ENCODE peak calls at places on chromosomes 7 and 10, in five cellular contexts. O, V, F, I and Q are unnamed samples.

GRCh38 chr10:79070611-79071534 is 2.1 kb downstream of the ZMIZ1 start:
- DNase-seq in O (peak; percentile 98), V (peak; percentile 80), F (peak; percentile 89), I (peak; percentile 92), Q (peak; percentile 69)

GRCh38 chr7:15750741-15751140 is 64.3 kb upstream of the MEOX2 start:
- DNase-seq in O (no peak), V (no peak), F (no peak), I (peak; percentile 15), Q (no peak)

GRCh38 chr10:26169466-26169865 is 47.1 kb upstream of the GAD2 start:
- DNase-seq in O (no peak), V (peak; percentile 42), F (no peak), I (no peak), Q (no peak)

GRCh38 chr10:12628964-12629766 is 279.8 kb downstream of the CAMK1D start:
- DNase-seq in O (no peak), V (peak; percentile 88), F (no peak), I (no peak), Q (no peak)

GRCh38 chr10:112201334-112201733 is 17.8 kb upstream of the GPAM start:
- DNase-seq in O (no peak), V (no peak), F (no peak), I (no peak), Q (no peak)

GRCh38 chr7:22782616-22783232 is 39.9 kb downstream of the TOMM7 start:
- DNase-seq in O (peak; percentile 54), V (peak; percentile 76), F (peak; percentile 42), I (peak; percentile 66), Q (no peak)

GRCh38 chr10:132837905-132838304 is 52.0 kb upstream of the NKX6-2 start:
- DNase-seq in O (no peak), V (no peak), F (no peak), I (peak; percentile 14), Q (no peak)

GRCh38 chr7:151940048-151940845 is 16.0 kb upstream of the GALNTL5 start:
- DNase-seq in O (peak; percentile 70), V (no peak), F (no peak), I (peak; percentile 69), Q (peak; percentile 38)

GRCh38 chr7:28301148-28301641 is 111.1 kb upstream of the CREB5 start:
- DNase-seq in O (peak; percentile 33), V (no peak), F (no peak), I (peak; percentile 78), Q (no peak)

GRCh38 chr7:26156454-26157365 is 4.7 kb downstream of the NFE2L3 start:
- DNase-seq in O (peak; percentile 85), V (no peak), F (no peak), I (peak; percentile 92), Q (peak; percentile 40)

GRCh38 chr7:70660154-70660818 is 471.7 kb upstream of the GALNT17 start:
- DNase-seq in O (no peak), V (no peak), F (no peak), I (no peak), Q (no peak)

GRCh38 chr7:105690286-105690915 is 109.1 kb upstream of the EFCAB10 start:
- DNase-seq in O (no peak), V (peak; percentile 12), F (no peak), I (peak; percentile 55), Q (no peak)

GRCh38 chr10:59907918-59908807 is 1.8 kb upstream of the CCDC6 start:
- DNase-seq in O (peak; percentile 95), V (peak; percentile 77), F (peak; percentile 60), I (peak; percentile 95), Q (peak; percentile 52)

GRCh38 chr7:150412016-150412415 is 32.9 kb downstream of the ZNF775 start:
- DNase-seq in O (no peak), V (no peak), F (no peak), I (no peak), Q (no peak)

GRCh38 chr7:43117025-43117424 is 4.6 kb downstream of the HECW1 start:
- DNase-seq in O (no peak), V (no peak), F (no peak), I (no peak), Q (no peak)

GRCh38 chr10:34633346-34633745 is 181.8 kb downstream of the PARD3 start:
- DNase-seq in O (no peak), V (no peak), F (no peak), I (no peak), Q (no peak)

GRCh38 chr10:3090914-3091313 is 23.6 kb downstream of the PFKP start:
- DNase-seq in O (peak; percentile 85), V (peak; percentile 48), F (peak; percentile 49), I (peak; percentile 54), Q (no peak)

GRCh38 chr10:87657370-87657769 is 2.3 kb upstream of the PAPSS2 start:
- DNase-seq in O (peak; percentile 92), V (no peak), F (no peak), I (peak; percentile 76), Q (no peak)

GRCh38 chr10:58513189-58514101 is 773 bp downstream of the BICC1 start:
- DNase-seq in O (peak; percentile 92), V (peak; percentile 73), F (peak; percentile 64), I (peak; percentile 83), Q (peak; percentile 69)

GRCh38 chr7:116726713-116727431 is 54.9 kb downstream of the MET start:
- DNase-seq in O (peak; percentile 26), V (no peak), F (no peak), I (peak; percentile 56), Q (no peak)

GRCh38 chr7:76505168-76506080 is 4.9 kb upstream of the UPK3B start:
- DNase-seq in O (no peak), V (peak; percentile 0), F (no peak), I (no peak), Q (no peak)

GRCh38 chr7:109437957-109438356 is 868.3 kb downstream of the DNAJB9 start:
- DNase-seq in O (no peak), V (no peak), F (no peak), I (no peak), Q (no peak)

GRCh38 chr7:44846816-44847508 is 925 bp downstream of the H2AZ2 start:
- DNase-seq in O (no peak), V (no peak), F (no peak), I (no peak), Q (no peak)

GRCh38 chr7:20201380-20201779 is 15.8 kb downstream of the MACC1 start:
- DNase-seq in O (no peak), V (peak; percentile 10), F (no peak), I (no peak), Q (no peak)

GRCh38 chr7:117143066-117143465 is 179.8 kb downstream of the WNT2 start:
- DNase-seq in O (no peak), V (no peak), F (no peak), I (peak; percentile 26), Q (no peak)

GRCh38 chr7:50793115-50793946 is 10.6 kb upstream of the GRB10 start:
- DNase-seq in O (peak; percentile 77), V (peak; percentile 82), F (peak; percentile 84), I (peak; percentile 87), Q (no peak)

DNA sequence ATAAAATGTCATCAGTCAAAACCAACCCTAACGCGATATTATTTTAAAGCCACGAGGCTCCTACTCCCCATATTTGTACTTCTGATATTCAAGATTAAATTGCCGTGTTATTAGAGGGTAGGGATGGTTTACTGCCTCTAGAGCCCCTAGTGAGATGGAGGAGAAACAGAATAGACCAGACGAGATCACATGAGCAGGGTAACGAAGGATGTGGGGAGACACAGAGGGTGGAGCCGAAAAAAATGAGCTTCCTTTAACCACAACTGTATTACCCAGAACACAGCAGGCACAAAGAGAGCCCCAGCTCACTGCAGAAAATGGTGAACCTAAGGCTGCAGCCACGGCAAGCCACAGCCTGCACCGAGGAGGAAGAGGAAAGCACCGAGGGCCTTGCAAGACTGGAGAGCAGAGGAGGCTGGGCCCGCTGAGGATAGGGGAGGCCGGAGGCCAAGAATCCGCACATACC is 14.3 kb downstream of the ZC3HAV1 start:
- DNase-seq in O (no peak), V (no peak), F (no peak), I (no peak), Q (no peak)
- TF ChIP-seq CTCF in O (no peak), V (no peak), F (no peak), I (no peak), Q (no peak)

GRCh38 chr7:135799881-135800280 is 51.3 kb upstream of the FAM180A start:
- DNase-seq in O (no peak), V (no peak), F (no peak), I (no peak), Q (no peak)
- TF ChIP-seq CTCF in O (no peak), V (no peak), F (no peak), I (no peak), Q (no peak)

GRCh38 chr7:97422046-97422445 is 304.5 kb downstream of the SDHAF3 start:
- DNase-seq in O (no peak), V (no peak), F (no peak), I (no peak), Q (no peak)

GRCh38 chr7:97419898-97420297 is 302.4 kb downstream of the SDHAF3 start:
- DNase-seq in O (no peak), V (no peak), F (no peak), I (no peak), Q (no peak)

GRCh38 chr7:97421307-97421905 is 303.9 kb downstream of the SDHAF3 start:
- DNase-seq in O (no peak), V (no peak), F (no peak), I (no peak), Q (no peak)

GRCh38 chr7:97418312-97418711 is 300.8 kb downstream of the SDHAF3 start:
- DNase-seq in O (no peak), V (peak; percentile 25), F (no peak), I (no peak), Q (no peak)
- TF ChIP-seq CTCF in O (no peak), V (peak; percentile 40), F (no peak), I (no peak), Q (no peak)

DNA sequence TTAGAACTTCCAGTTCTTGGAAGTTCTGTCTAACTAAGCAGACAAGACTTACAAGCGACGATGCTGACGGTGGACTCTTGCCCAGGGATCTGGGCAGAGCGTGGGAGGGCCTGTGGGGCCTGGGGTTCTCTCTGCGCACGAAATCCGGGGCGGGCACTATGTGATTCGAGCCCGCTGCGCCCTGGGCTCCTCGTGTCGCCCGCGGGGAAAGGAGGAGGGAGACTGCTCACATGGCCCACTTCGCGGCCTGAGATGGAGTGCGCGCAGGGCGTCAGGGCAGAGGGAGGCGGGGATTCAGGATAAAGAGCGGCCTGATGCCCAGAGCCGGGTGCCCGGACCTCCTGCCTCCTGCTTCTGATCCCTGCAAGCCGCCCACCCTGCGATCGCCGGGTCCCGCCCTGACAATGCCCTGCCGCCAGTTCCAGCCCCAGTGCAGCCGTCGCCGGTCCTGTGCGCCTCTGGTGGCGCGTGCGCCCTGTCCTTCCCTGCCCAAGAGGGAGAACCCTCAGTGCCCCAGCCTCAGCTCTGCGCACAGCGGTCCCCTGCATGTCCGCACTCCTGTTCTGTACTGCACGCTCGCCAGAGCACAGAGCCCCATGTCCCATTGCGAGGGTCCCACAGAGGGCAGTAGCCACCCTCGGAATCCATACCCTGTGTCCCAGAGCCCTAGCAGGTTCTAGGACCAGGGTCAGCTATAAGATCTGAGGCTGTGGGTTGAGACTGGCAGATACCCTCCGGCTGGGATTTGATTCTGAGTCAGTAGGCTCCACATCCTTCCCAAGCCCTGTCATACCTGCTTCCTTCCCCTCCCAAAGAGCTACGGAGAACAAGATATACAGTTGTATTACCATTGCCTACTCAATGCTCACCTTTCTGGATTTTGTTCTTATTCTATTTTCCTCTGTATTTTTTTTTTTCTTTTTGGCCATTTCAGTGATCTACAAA is 99.4 kb upstream of the TMEM106B start:
- DNase-seq in O (peak; percentile 33), V (peak; percentile 8), F (no peak), I (peak; percentile 58), Q (no peak)
- TF ChIP-seq CTCF in O (peak; percentile 14), V (no peak), F (no peak), I (no peak), Q (no peak)